ENCODE peak calls at places on chromosomes 11 and 22, in six cellular contexts. L, C, R, S, U and Z are unnamed samples.

GRCh38 chr11:61814242-61814957 is 2.4 kb downstream of the FADS1 start:
- DNase-seq in L (no peak), C (no peak), R (no peak), S (no peak), U (no peak), Z (no peak)

GRCh38 chr22:42945736-42946135 is 69.2 kb downstream of the PACSIN2 start:
- DNase-seq in L (no peak), C (no peak), R (no peak), S (no peak), U (no peak), Z (no peak)

GRCh38 chr22:33923660-33924246 is 3.5 kb upstream of the LARGE1 start:
- DNase-seq in L (no peak), C (peak), R (no peak), S (peak), U (no peak), Z (no peak)

GRCh38 chr22:41052661-41053490 is 39.5 kb upstream of the EP300 start:
- DNase-seq in L (no peak), C (no peak), R (no peak), S (no peak), U (no peak), Z (no peak)

GRCh38 chr22:39448205-39449054 is 8.4 kb upstream of the MGAT3 start:
- DNase-seq in L (no peak), C (no peak), R (no peak), S (no peak), U (no peak), Z (no peak)

GRCh38 chr11:210803-211180 is 3.3 kb downstream of the RIC8A start:
- DNase-seq in L (no peak), C (no peak), R (peak), S (no peak), U (no peak), Z (no peak)

GRCh38 chr22:38305481-38306448 is 11.5 kb downstream of the CSNK1E start:
- DNase-seq in L (peak), C (peak), R (peak), S (no peak), U (peak), Z (no peak)

GRCh38 chr11:14972581-14973490 is 685 bp upstream of the CALCA start:
- DNase-seq in L (no peak), C (peak), R (no peak), S (no peak), U (no peak), Z (no peak)

GRCh38 chr11:20156876-20157613 is 3.2 kb downstream of the DBX1 start:
- DNase-seq in L (peak), C (no peak), R (peak), S (no peak), U (no peak), Z (no peak)

GRCh38 chr11:77138106-77138649 is 10.1 kb downstream of the MYO7A start:
- DNase-seq in L (no peak), C (no peak), R (no peak), S (no peak), U (no peak), Z (no peak)

GRCh38 chr11:58068640-58069039 is 37.9 kb downstream of the OR6Q1 start:
- DNase-seq in L (no peak), C (no peak), R (no peak), S (no peak), U (no peak), Z (no peak)

GRCh38 chr11:32176223-32176811 is 85.4 kb downstream of the RCN1 start:
- DNase-seq in L (peak), C (peak), R (peak), S (peak), U (peak), Z (peak)

GRCh38 chr22:32323513-32324164 is 34.0 kb upstream of the RFPL3 start:
- DNase-seq in L (no peak), C (no peak), R (no peak), S (no peak), U (no peak), Z (no peak)

GRCh38 chr11:36077886-36078685 is 134.2 kb downstream of the LDLRAD3 start:
- DNase-seq in L (no peak), C (no peak), R (no peak), S (no peak), U (no peak), Z (no peak)